ENCODE peak calls at places on chromosome 13, in seven cellular contexts. D, Z, X, B, Q, F and O are unnamed samples.

GRCh38 chr13:47945738-47946137 is 55.3 kb downstream of the SUCLA2 start:
- DNase-seq in D (no peak), Z (peak; percentile 10), X (no peak), B (peak; percentile 35), Q (no peak), F (no peak), O (no peak)

GRCh38 chr13:32733685-32734084 is 147.4 kb downstream of the PDS5B start:
- DNase-seq in D (no peak), Z (peak; percentile 3), X (no peak), B (no peak), Q (no peak), F (no peak), O (no peak)

GRCh38 chr13:102141625-102142472 is 260.0 kb downstream of the FGF14 start:
- DNase-seq in D (no peak), Z (peak; percentile 22), X (no peak), B (peak; percentile 46), Q (no peak), F (no peak), O (peak; percentile 7)

GRCh38 chr13:43126420-43126819 is 103.0 kb downstream of the DNAJC15 start:
- DNase-seq in D (no peak), Z (no peak), X (no peak), B (no peak), Q (no peak), F (no peak), O (no peak)

GRCh38 chr13:51714663-51715168 is 89.2 kb downstream of the DHRS12 start:
- DNase-seq in D (no peak), Z (peak; percentile 36), X (no peak), B (peak; percentile 64), Q (no peak), F (no peak), O (no peak)

GRCh38 chr13:33283195-33283910 is 2.2 kb downstream of the STARD13 start:
- DNase-seq in D (no peak), Z (no peak), X (no peak), B (no peak), Q (no peak), F (no peak), O (no peak)

GRCh38 chr13:49042476-49042875 is 66.8 kb downstream of the FNDC3A start:
- DNase-seq in D (no peak), Z (no peak), X (no peak), B (peak; percentile 41), Q (no peak), F (no peak), O (no peak)

GRCh38 chr13:98540476-98540875 is 36.4 kb downstream of the STK24 start:
- DNase-seq in D (no peak), Z (no peak), X (peak; percentile 45), B (no peak), Q (no peak), F (no peak), O (no peak)

GRCh38 chr13:49098198-49098597 is 121.9 kb upstream of the MLNR start:
- DNase-seq in D (peak; percentile 94), Z (peak; percentile 61), X (no peak), B (peak; percentile 92), Q (no peak), F (no peak), O (no peak)

GRCh38 chr13:99061411-99061810 is 83.5 kb upstream of the DOCK9 start:
- DNase-seq in D (no peak), Z (no peak), X (no peak), B (no peak), Q (no peak), F (no peak), O (no peak)